ENCODE peak calls at places on chromosomes 3 and 15, in seven cellular contexts. One of them, this sample, is unnamed.

GRCh38 chr3:36579746-36580145 is 184.6 kb downstream of the DCLK3 start:
- DNase-seq in thoracic aorta: no peak
- DNase-seq in heart right ventricle: no peak
- DNase-seq in uterus: no peak
- DNase-seq in A549: no peak
- DNase-seq in HCT116: no peak
- DNase-seq in mammary epithelial cell: no peak
- DNase-seq in this sample: no peak

GRCh38 chr15:23869391-23869790 is 182.3 kb upstream of the NDN start:
- DNase-seq in A549: no peak
- DNase-seq in HCT116: no peak
- DNase-seq in heart right ventricle: peak; percentile 49
- DNase-seq in thoracic aorta: no peak
- DNase-seq in mammary epithelial cell: no peak
- DNase-seq in uterus: peak; percentile 18
- DNase-seq in this sample: peak; percentile 4

GRCh38 chr3:167120828-167121227 is 259.3 kb downstream of the ZBBX start:
- DNase-seq in uterus: no peak
- DNase-seq in thoracic aorta: no peak
- DNase-seq in A549: no peak
- DNase-seq in HCT116: no peak
- DNase-seq in mammary epithelial cell: no peak
- DNase-seq in heart right ventricle: no peak
- DNase-seq in this sample: no peak

GRCh38 chr15:92520914-92521623 is 127.4 kb downstream of the ST8SIA2 start:
- DNase-seq in HCT116: no peak
- DNase-seq in mammary epithelial cell: no peak
- DNase-seq in A549: no peak
- DNase-seq in thoracic aorta: no peak
- DNase-seq in uterus: no peak
- DNase-seq in heart right ventricle: no peak
- DNase-seq in this sample: no peak

GRCh38 chr3:127524300-127524896 is 66.1 kb downstream of the TPRA1 start:
- DNase-seq in thoracic aorta: no peak
- DNase-seq in uterus: no peak
- DNase-seq in HCT116: no peak
- DNase-seq in mammary epithelial cell: no peak
- DNase-seq in A549: no peak
- DNase-seq in heart right ventricle: no peak
- DNase-seq in this sample: no peak

GRCh38 chr15:89576417-89576773 is 1.1 kb downstream of the TICRR start:
- DNase-seq in mammary epithelial cell: peak; percentile 29
- DNase-seq in heart right ventricle: no peak
- DNase-seq in thoracic aorta: no peak
- DNase-seq in A549: peak; percentile 22
- DNase-seq in uterus: no peak
- DNase-seq in HCT116: no peak
- DNase-seq in this sample: no peak

GRCh38 chr3:130515755-130516154 is 1.2 kb upstream of the COL6A6 start:
- DNase-seq in mammary epithelial cell: no peak
- DNase-seq in uterus: no peak
- DNase-seq in heart right ventricle: no peak
- DNase-seq in A549: no peak
- DNase-seq in thoracic aorta: no peak
- DNase-seq in HCT116: no peak
- DNase-seq in this sample: peak; percentile 5

GRCh38 chr3:46868948-46869347 is 5.7 kb upstream of the MYL3 start:
- DNase-seq in heart right ventricle: no peak
- DNase-seq in mammary epithelial cell: no peak
- DNase-seq in HCT116: no peak
- DNase-seq in thoracic aorta: no peak
- DNase-seq in A549: no peak
- DNase-seq in uterus: no peak
- DNase-seq in this sample: no peak

GRCh38 chr3:76765526-76765925 is 274.4 kb upstream of the ROBO2 start:
- DNase-seq in heart right ventricle: no peak
- DNase-seq in mammary epithelial cell: no peak
- DNase-seq in A549: no peak
- DNase-seq in uterus: no peak
- DNase-seq in HCT116: no peak
- DNase-seq in thoracic aorta: no peak
- DNase-seq in this sample: no peak

GRCh38 chr3:196207833-196208607 is 3.2 kb downstream of the ZDHHC19 start:
- DNase-seq in mammary epithelial cell: peak; percentile 30
- DNase-seq in HCT116: no peak
- DNase-seq in heart right ventricle: no peak
- DNase-seq in thoracic aorta: no peak
- DNase-seq in A549: peak; percentile 57
- DNase-seq in uterus: no peak
- DNase-seq in this sample: no peak

GRCh38 chr15:29677871-29678431 is 144.3 kb downstream of the TJP1 start:
- DNase-seq in A549: no peak
- DNase-seq in HCT116: no peak
- DNase-seq in uterus: no peak
- DNase-seq in heart right ventricle: no peak
- DNase-seq in mammary epithelial cell: no peak
- DNase-seq in thoracic aorta: no peak
- DNase-seq in this sample: no peak

GRCh38 chr3:124282751-124283643 is 291.1 kb upstream of the ROPN1 start:
- DNase-seq in uterus: peak; percentile 67
- DNase-seq in A549: no peak
- DNase-seq in heart right ventricle: no peak
- DNase-seq in mammary epithelial cell: no peak
- DNase-seq in HCT116: no peak
- DNase-seq in thoracic aorta: peak; percentile 63
- DNase-seq in this sample: no peak

GRCh38 chr3:43286886-43287301 is 554 bp downstream of the SNRK start:
- DNase-seq in mammary epithelial cell: peak; percentile 27
- DNase-seq in HCT116: no peak
- DNase-seq in A549: peak; percentile 8
- DNase-seq in uterus: no peak
- DNase-seq in thoracic aorta: no peak
- DNase-seq in heart right ventricle: no peak
- DNase-seq in this sample: peak; percentile 10

GRCh38 chr3:168312991-168313390 is 217.3 kb upstream of the GOLIM4 start:
- DNase-seq in HCT116: no peak
- DNase-seq in A549: no peak
- DNase-seq in mammary epithelial cell: no peak
- DNase-seq in heart right ventricle: no peak
- DNase-seq in uterus: no peak
- DNase-seq in thoracic aorta: no peak
- DNase-seq in this sample: no peak

GRCh38 chr15:99507732-99508571 is 57.8 kb upstream of the MEF2A start:
- DNase-seq in mammary epithelial cell: peak; percentile 34
- DNase-seq in thoracic aorta: peak; percentile 36
- DNase-seq in HCT116: no peak
- DNase-seq in uterus: peak; percentile 86
- DNase-seq in A549: no peak
- DNase-seq in heart right ventricle: no peak
- DNase-seq in this sample: no peak

GRCh38 chr3:38006031-38006430 is 15.4 kb downstream of the VILL start:
- DNase-seq in mammary epithelial cell: no peak
- DNase-seq in heart right ventricle: no peak
- DNase-seq in A549: no peak
- DNase-seq in HCT116: no peak
- DNase-seq in thoracic aorta: no peak
- DNase-seq in uterus: no peak
- DNase-seq in this sample: no peak

GRCh38 chr3:43181202-43181910 is 75.5 kb upstream of the POMGNT2 start:
- DNase-seq in heart right ventricle: no peak
- DNase-seq in thoracic aorta: no peak
- DNase-seq in mammary epithelial cell: peak; percentile 87
- DNase-seq in HCT116: no peak
- DNase-seq in A549: no peak
- DNase-seq in uterus: no peak
- DNase-seq in this sample: peak; percentile 93

GRCh38 chr3:122835590-122835989 is 40.7 kb downstream of the SLC49A4 start:
- DNase-seq in mammary epithelial cell: no peak
- DNase-seq in thoracic aorta: no peak
- DNase-seq in A549: no peak
- DNase-seq in heart right ventricle: no peak
- DNase-seq in uterus: no peak
- DNase-seq in HCT116: no peak
- DNase-seq in this sample: no peak

GRCh38 chr3:45078910-45079522 is 52.9 kb downstream of the CLEC3B start:
- DNase-seq in heart right ventricle: no peak
- DNase-seq in thoracic aorta: no peak
- DNase-seq in A549: peak; percentile 46
- DNase-seq in HCT116: peak; percentile 59
- DNase-seq in uterus: no peak
- DNase-seq in mammary epithelial cell: peak; percentile 35
- DNase-seq in this sample: peak; percentile 69

GRCh38 chr15:92617197-92618037 is 38.2 kb downstream of the FAM174B start:
- DNase-seq in mammary epithelial cell: no peak
- DNase-seq in thoracic aorta: no peak
- DNase-seq in heart right ventricle: peak; percentile 66
- DNase-seq in HCT116: no peak
- DNase-seq in uterus: peak; percentile 87
- DNase-seq in A549: peak; percentile 72
- DNase-seq in this sample: peak; percentile 38

GRCh38 chr15:77548608-77549551 is 83.8 kb downstream of the LINGO1 start:
- DNase-seq in thoracic aorta: no peak
- DNase-seq in uterus: no peak
- DNase-seq in HCT116: no peak
- DNase-seq in heart right ventricle: no peak
- DNase-seq in A549: no peak
- DNase-seq in mammary epithelial cell: no peak
- DNase-seq in this sample: no peak

GRCh38 chr3:112512320-112512719 is 13.0 kb upstream of the BTLA start:
- DNase-seq in mammary epithelial cell: no peak
- DNase-seq in A549: peak; percentile 7
- DNase-seq in HCT116: no peak
- DNase-seq in thoracic aorta: no peak
- DNase-seq in heart right ventricle: no peak
- DNase-seq in uterus: no peak
- DNase-seq in this sample: no peak

GRCh38 chr15:68415061-68415460 is 16.9 kb downstream of the ITGA11 start:
- DNase-seq in heart right ventricle: no peak
- DNase-seq in A549: no peak
- DNase-seq in HCT116: no peak
- DNase-seq in mammary epithelial cell: no peak
- DNase-seq in uterus: peak; percentile 12
- DNase-seq in thoracic aorta: no peak
- DNase-seq in this sample: no peak

GRCh38 chr3:72976182-72976825 is 20.3 kb upstream of the PPP4R2 start:
- DNase-seq in A549: no peak
- DNase-seq in heart right ventricle: no peak
- DNase-seq in thoracic aorta: no peak
- DNase-seq in uterus: no peak
- DNase-seq in HCT116: no peak
- DNase-seq in mammary epithelial cell: no peak
- DNase-seq in this sample: peak; percentile 71

GRCh38 chr3:65689436-65689835 is 349.3 kb downstream of the MAGI1 start:
- DNase-seq in heart right ventricle: no peak
- DNase-seq in thoracic aorta: no peak
- DNase-seq in A549: no peak
- DNase-seq in HCT116: no peak
- DNase-seq in uterus: no peak
- DNase-seq in mammary epithelial cell: no peak
- DNase-seq in this sample: no peak

DNA sequence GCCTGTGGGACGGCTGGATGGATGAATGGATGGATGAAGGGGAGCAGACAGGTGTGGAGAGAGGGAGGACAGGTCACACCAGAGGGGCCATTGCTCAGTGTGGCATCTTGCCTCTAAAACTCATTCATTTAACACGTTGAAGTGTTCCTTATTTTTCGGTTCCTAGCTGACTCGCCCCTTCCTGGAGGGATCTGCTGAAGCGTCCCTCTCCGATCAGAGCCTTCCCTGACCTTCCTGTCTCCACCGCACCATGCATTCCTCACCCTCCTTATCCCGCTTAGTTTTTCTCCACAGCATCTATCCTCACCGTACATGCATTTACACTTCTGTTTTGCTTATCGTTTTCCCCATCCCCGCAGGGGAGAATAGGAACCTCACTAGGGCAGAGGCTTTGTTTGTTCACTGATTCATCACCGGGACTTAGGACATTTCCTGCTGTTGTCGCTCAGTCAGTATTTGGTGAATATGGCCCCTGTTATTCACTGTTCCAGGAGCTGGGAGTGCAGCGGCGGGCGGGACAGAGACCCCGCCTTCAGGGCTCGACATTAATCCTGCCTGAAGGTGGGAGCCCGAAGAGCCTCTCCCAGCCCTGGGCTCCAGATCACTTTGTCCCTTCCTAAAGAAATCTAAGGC is 32.0 kb downstream of the FOXL2 start:
- DNase-seq in mammary epithelial cell: peak; percentile 37
- DNase-seq in heart right ventricle: no peak
- DNase-seq in HCT116: no peak
- DNase-seq in thoracic aorta: no peak
- DNase-seq in uterus: no peak
- DNase-seq in A549: peak; percentile 50
- DNase-seq in this sample: peak; percentile 75
- H3K4me3 ChIP-seq in mammary epithelial cell: peak overlapping the region; percentile 24
- H3K4me3 ChIP-seq in heart right ventricle: peak overlapping the region; percentile 78
- H3K4me3 ChIP-seq in HCT116: peak overlapping the region; percentile 73
- H3K4me3 ChIP-seq in thoracic aorta: peak overlapping the region; percentile 86
- H3K4me3 ChIP-seq in uterus: peak overlapping the region; percentile 72
- H3K4me3 ChIP-seq in A549: peak overlapping the region; percentile 76
- H3K4me3 ChIP-seq in this sample: peak overlapping the region; percentile 76

DNA sequence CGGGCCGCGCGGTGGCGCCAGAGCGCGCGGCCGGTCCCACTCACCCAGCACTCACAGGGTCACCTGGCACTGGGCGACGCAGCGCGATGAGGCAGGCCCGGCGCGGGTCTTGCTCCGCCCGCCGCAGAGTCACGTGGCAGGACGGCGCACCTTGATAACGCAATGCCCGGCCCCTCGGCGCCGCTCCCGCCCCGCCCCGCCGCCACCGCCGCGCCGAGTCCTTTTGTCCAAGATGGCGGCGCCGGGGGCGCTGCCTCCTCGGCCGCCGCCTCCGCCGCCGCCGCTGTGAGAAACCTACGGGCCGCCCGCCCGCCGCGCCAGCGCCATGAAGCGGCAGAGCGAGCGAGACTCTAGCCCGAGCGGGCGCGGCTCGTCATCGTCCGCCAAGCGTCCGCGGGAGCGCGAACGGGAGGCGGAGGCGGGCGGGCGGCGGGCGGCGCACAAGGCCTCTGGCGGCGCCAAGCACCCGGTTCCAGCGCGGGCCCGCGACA is at the start of gene RBM15B:
- DNase-seq in heart right ventricle: peak; percentile 98
- DNase-seq in HCT116: peak; percentile 92
- DNase-seq in thoracic aorta: peak; percentile 81
- DNase-seq in mammary epithelial cell: peak; percentile 96
- DNase-seq in A549: peak; percentile 95
- DNase-seq in uterus: peak; percentile 96
- DNase-seq in this sample: peak; percentile 84
- TF ChIP-seq CTCF in heart right ventricle: peak; percentile 91
- TF ChIP-seq CTCF in HCT116: peak; percentile 84
- TF ChIP-seq CTCF in thoracic aorta: peak; percentile 81
- TF ChIP-seq CTCF in mammary epithelial cell: peak; percentile 92
- TF ChIP-seq CTCF in A549: peak; percentile 75
- TF ChIP-seq CTCF in uterus: no peak
- TF ChIP-seq CTCF in this sample: peak; percentile 99

GRCh38 chr3:117499189-117499870 is 789.8 kb downstream of the TUSC7 start:
- DNase-seq in mammary epithelial cell: no peak
- DNase-seq in A549: no peak
- DNase-seq in HCT116: no peak
- DNase-seq in uterus: no peak
- DNase-seq in thoracic aorta: no peak
- DNase-seq in heart right ventricle: no peak
- DNase-seq in this sample: no peak
- H3K4me3 ChIP-seq in mammary epithelial cell: no peak overlapping the region
- H3K4me3 ChIP-seq in A549: no peak overlapping the region
- H3K4me3 ChIP-seq in HCT116: no peak overlapping the region
- H3K4me3 ChIP-seq in uterus: no peak overlapping the region
- H3K4me3 ChIP-seq in thoracic aorta: no peak overlapping the region
- H3K4me3 ChIP-seq in heart right ventricle: no peak overlapping the region
- H3K4me3 ChIP-seq in this sample: no peak overlapping the region

GRCh38 chr3:49930922-49931321 is 1.3 kb upstream of the MON1A start:
- DNase-seq in heart right ventricle: no peak
- DNase-seq in HCT116: peak; percentile 53
- DNase-seq in uterus: no peak
- DNase-seq in mammary epithelial cell: no peak
- DNase-seq in thoracic aorta: no peak
- DNase-seq in A549: peak; percentile 37
- DNase-seq in this sample: no peak
- TF ChIP-seq CTCF in heart right ventricle: no peak
- TF ChIP-seq CTCF in HCT116: peak; percentile 25
- TF ChIP-seq CTCF in uterus: no peak
- TF ChIP-seq CTCF in mammary epithelial cell: no peak
- TF ChIP-seq CTCF in thoracic aorta: no peak
- TF ChIP-seq CTCF in A549: no peak
- TF ChIP-seq CTCF in this sample: no peak